ENCODE peak calls at places on chromosome 10, in four cellular contexts. W is SK-N-SH, G is H1, K is K562. A is an unnamed sample.

GRCh38 chr10:122113161-122113944 is 124.4 kb downstream of the TACC2 start:
- DNase-seq in W (peak), G (peak), K (no peak), A (peak)

GRCh38 chr10:63765126-63765525 is 243.9 kb downstream of the REEP3 start:
- DNase-seq in W (no peak), G (no peak), K (no peak), A (no peak)

GRCh38 chr10:5187852-5188251 is 2.9 kb upstream of the AKR1C8 start:
- DNase-seq in W (no peak), G (no peak), K (no peak), A (no peak)

GRCh38 chr10:3778708-3779108 is 6.3 kb downstream of the KLF6 start:
- DNase-seq in W (no peak), G (no peak), K (no peak), A (no peak)

GRCh38 chr10:49287689-49288340 is 11.2 kb upstream of the C10orf71 start:
- DNase-seq in W (no peak), G (no peak), K (no peak), A (no peak)

GRCh38 chr10:78626471-78626870 is 442.3 kb upstream of the ZMIZ1 start:
- DNase-seq in W (no peak), G (no peak), K (no peak), A (no peak)

GRCh38 chr10:47438857-47439474 is 44.9 kb downstream of the ANXA8 start:
- DNase-seq in W (peak), G (no peak), K (peak), A (peak)

GRCh38 chr10:48253970-48254657 is 20.4 kb downstream of the FRMPD2 start:
- DNase-seq in W (no peak), G (no peak), K (no peak), A (no peak)

GRCh38 chr10:21078410-21079329 is 181.6 kb upstream of the NEBL start:
- DNase-seq in W (peak), G (peak), K (peak), A (peak)

GRCh38 chr10:128186959-128187787 is 61.0 kb upstream of the MKI67 start:
- DNase-seq in W (peak), G (no peak), K (no peak), A (no peak)

GRCh38 chr10:96632974-96633373 is 46.2 kb upstream of the TM9SF3 start:
- DNase-seq in W (no peak), G (no peak), K (no peak), A (no peak)

GRCh38 chr10:11934262-11934661 is 108.3 kb downstream of the UPF2 start:
- DNase-seq in W (no peak), G (no peak), K (no peak), A (peak)

GRCh38 chr10:11687779-11688447 is 54.3 kb upstream of the ECHDC3 start:
- DNase-seq in W (no peak), G (no peak), K (no peak), A (no peak)

GRCh38 chr10:96548589-96548988 is 34.9 kb upstream of the TLL2 start:
- DNase-seq in W (no peak), G (no peak), K (no peak), A (no peak)

GRCh38 chr10:7035111-7035761 is 375.6 kb downstream of the SFMBT2 start:
- DNase-seq in W (no peak), G (no peak), K (peak), A (no peak)

GRCh38 chr10:63720689-63721088 is 199.5 kb downstream of the REEP3 start:
- DNase-seq in W (no peak), G (no peak), K (no peak), A (no peak)

GRCh38 chr10:75605096-75605495 is 173.7 kb downstream of the LRMDA start:
- DNase-seq in W (no peak), G (no peak), K (no peak), A (no peak)

GRCh38 chr10:115163129-115163528 is 70.0 kb downstream of the ATRNL1 start:
- DNase-seq in W (no peak), G (no peak), K (no peak), A (no peak)

GRCh38 chr10:86252573-86252972 is 114.0 kb downstream of the GRID1 start:
- DNase-seq in W (peak), G (no peak), K (no peak), A (no peak)

GRCh38 chr10:51269816-51270215 is 195.5 kb downstream of the PRKG1 start:
- DNase-seq in W (no peak), G (no peak), K (no peak), A (no peak)

GRCh38 chr10:79133386-79133785 is 64.6 kb downstream of the ZMIZ1 start:
- DNase-seq in W (no peak), G (no peak), K (no peak), A (no peak)

GRCh38 chr10:9331583-9332008 is 1277.1 kb downstream of the GATA3 start:
- DNase-seq in W (peak), G (no peak), K (peak), A (no peak)

GRCh38 chr10:29798876-29799690 is 164.3 kb upstream of the SVIL start:
- DNase-seq in W (no peak), G (no peak), K (no peak), A (no peak)

GRCh38 chr10:4018054-4018511 is 233.1 kb upstream of the KLF6 start:
- DNase-seq in W (no peak), G (no peak), K (no peak), A (no peak)

GRCh38 chr10:28459453-28460144 is 73.3 kb upstream of the WAC start:
- DNase-seq in W (no peak), G (peak), K (no peak), A (no peak)

GRCh38 chr10:25824050-25824449 is 110.0 kb upstream of the MYO3A start:
- DNase-seq in W (no peak), G (no peak), K (peak), A (no peak)

GRCh38 chr10:92440578-92440977 is 133.3 kb downstream of the IDE start:
- DNase-seq in W (no peak), G (no peak), K (no peak), A (no peak)

GRCh38 chr10:26571655-26572054 is 125.8 kb upstream of the PDSS1 start:
- DNase-seq in W (no peak), G (no peak), K (no peak), A (no peak)

GRCh38 chr10:90983940-90984549 is 63.2 kb upstream of the ANKRD1 start:
- DNase-seq in W (no peak), G (no peak), K (no peak), A (no peak)

GRCh38 chr10:88944813-88945212 is 7.8 kb downstream of the ACTA2 start:
- DNase-seq in W (no peak), G (no peak), K (no peak), A (no peak)

DNA sequence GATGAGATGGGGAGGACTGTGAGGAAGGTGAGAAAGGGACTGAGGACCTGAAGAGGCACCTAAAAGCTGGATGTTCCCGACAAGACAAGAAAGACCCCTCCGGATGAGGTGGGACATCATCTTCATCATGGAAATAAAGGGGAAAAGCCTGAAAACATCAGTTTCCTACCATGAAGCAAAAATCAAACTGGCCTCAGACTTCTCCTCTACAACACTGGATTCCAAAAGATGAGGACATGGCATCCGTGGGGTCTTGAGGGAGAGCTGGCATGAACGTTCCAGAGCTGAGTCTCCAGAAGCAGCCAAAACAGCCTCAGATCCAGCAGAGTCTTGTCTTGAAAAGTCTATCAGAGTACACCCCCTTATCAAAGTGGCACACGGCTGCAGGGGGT is 44.5 kb downstream of the DIP2C start:
- DNase-seq in W (no peak), G (no peak), K (no peak), A (no peak)
- TF ChIP-seq TEAD4 in W (no peak), G (no peak), K (no peak), A (no peak)

GRCh38 chr10:69416695-69417094 is at the start of gene TACR2:
- DNase-seq in W (no peak), G (no peak), K (no peak), A (no peak)
- TF ChIP-seq TEAD4 in W (no peak), G (no peak), K (no peak), A (no peak)

GRCh38 chr10:81116201-81116600 is 578.5 kb downstream of the SH2D4B start:
- DNase-seq in W (no peak), G (no peak), K (no peak), A (no peak)
- TF ChIP-seq TEAD4 in W (no peak), G (no peak), K (no peak), A (no peak)

DNA sequence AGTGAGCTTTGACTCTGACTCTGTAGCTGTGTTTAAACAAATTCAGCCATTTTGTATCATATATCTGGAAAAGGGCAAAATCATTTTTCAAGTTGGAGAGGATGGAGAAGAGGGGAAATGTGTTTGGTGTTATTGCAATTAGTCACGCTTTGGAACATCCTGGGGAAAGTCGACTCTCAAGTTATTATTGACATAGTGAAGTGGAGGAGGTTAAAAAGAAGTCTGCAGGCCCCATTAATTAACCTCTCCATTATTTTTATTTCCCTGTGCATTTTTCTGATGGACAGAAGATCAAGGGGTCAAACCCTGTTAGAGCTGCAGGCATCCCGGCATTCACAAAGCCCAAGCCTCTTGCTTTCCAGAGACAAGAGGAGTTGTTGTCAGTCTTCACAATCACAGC is 132.6 kb downstream of the TEX36 start:
- DNase-seq in W (no peak), G (no peak), K (no peak), A (no peak)
- TF ChIP-seq TEAD4 in W (no peak), G (no peak), K (no peak), A (no peak)

GRCh38 chr10:43892062-43892765 is 243.5 kb upstream of the ZNF32 start:
- DNase-seq in W (no peak), G (no peak), K (no peak), A (no peak)
- TF ChIP-seq TEAD4 in W (no peak), G (no peak), K (no peak), A (no peak)

A was measured in WTC11.